ENCODE peak calls at places on chromosomes 16 and 17, in six cellular contexts. One of them, this sample, is unnamed.

GRCh38 chr17:79064026-79064425 is 10.6 kb upstream of the ENGASE start:
- DNase-seq in GM10248: no peak
- DNase-seq in AG10803: no peak
- DNase-seq in lung: no peak
- DNase-seq in cardiac fibroblast: no peak
- DNase-seq in fibroblast of the aortic adventitia: no peak
- DNase-seq in this sample: no peak

GRCh38 chr17:19631905-19632304 is 16.6 kb upstream of the ALDH3A2 start:
- DNase-seq in lung: no peak
- DNase-seq in GM10248: no peak
- DNase-seq in AG10803: no peak
- DNase-seq in fibroblast of the aortic adventitia: no peak
- DNase-seq in cardiac fibroblast: no peak
- DNase-seq in this sample: no peak

GRCh38 chr17:74130276-74130675 is 73.2 kb upstream of the RPL38 start:
- DNase-seq in cardiac fibroblast: no peak
- DNase-seq in AG10803: no peak
- DNase-seq in lung: no peak
- DNase-seq in fibroblast of the aortic adventitia: no peak
- DNase-seq in GM10248: no peak
- DNase-seq in this sample: no peak

GRCh38 chr16:1884155-1884760 is 12.3 kb upstream of the MEIOB start:
- DNase-seq in cardiac fibroblast: peak; percentile 53
- DNase-seq in lung: no peak
- DNase-seq in fibroblast of the aortic adventitia: no peak
- DNase-seq in AG10803: peak; percentile 8
- DNase-seq in GM10248: no peak
- DNase-seq in this sample: no peak

GRCh38 chr17:9981344-9981915 is 76.4 kb upstream of the RCVRN start:
- DNase-seq in fibroblast of the aortic adventitia: no peak
- DNase-seq in GM10248: no peak
- DNase-seq in lung: no peak
- DNase-seq in cardiac fibroblast: no peak
- DNase-seq in AG10803: no peak
- DNase-seq in this sample: no peak

GRCh38 chr16:50657251-50657650 is 23.9 kb downstream of the SNX20 start:
- DNase-seq in cardiac fibroblast: no peak
- DNase-seq in AG10803: no peak
- DNase-seq in GM10248: no peak
- DNase-seq in fibroblast of the aortic adventitia: peak; percentile 16
- DNase-seq in lung: no peak
- DNase-seq in this sample: no peak

GRCh38 chr16:86170720-86171119 is 271.8 kb downstream of the IRF8 start:
- DNase-seq in fibroblast of the aortic adventitia: no peak
- DNase-seq in cardiac fibroblast: no peak
- DNase-seq in lung: no peak
- DNase-seq in AG10803: no peak
- DNase-seq in GM10248: no peak
- DNase-seq in this sample: no peak

GRCh38 chr16:30977502-30977901 is 7.5 kb upstream of the HSD3B7 start:
- DNase-seq in GM10248: no peak
- DNase-seq in AG10803: no peak
- DNase-seq in fibroblast of the aortic adventitia: no peak
- DNase-seq in lung: no peak
- DNase-seq in cardiac fibroblast: peak; percentile 27
- DNase-seq in this sample: no peak

GRCh38 chr17:69239611-69240010 is 11.0 kb upstream of the ABCA10 start:
- DNase-seq in GM10248: no peak
- DNase-seq in AG10803: no peak
- DNase-seq in fibroblast of the aortic adventitia: no peak
- DNase-seq in lung: no peak
- DNase-seq in cardiac fibroblast: no peak
- DNase-seq in this sample: no peak

GRCh38 chr17:78548725-78549124 is 28.5 kb downstream of the DNAH17 start:
- DNase-seq in GM10248: no peak
- DNase-seq in lung: no peak
- DNase-seq in cardiac fibroblast: no peak
- DNase-seq in AG10803: no peak
- DNase-seq in fibroblast of the aortic adventitia: no peak
- DNase-seq in this sample: no peak

GRCh38 chr16:1913327-1914083 is 4.7 kb downstream of the HS3ST6 start:
- DNase-seq in lung: peak; percentile 74
- DNase-seq in cardiac fibroblast: no peak
- DNase-seq in AG10803: no peak
- DNase-seq in GM10248: no peak
- DNase-seq in fibroblast of the aortic adventitia: no peak
- DNase-seq in this sample: peak; percentile 40

GRCh38 chr17:17363638-17364337 is 60.6 kb downstream of the NT5M start:
- DNase-seq in lung: peak; percentile 58
- DNase-seq in cardiac fibroblast: no peak
- DNase-seq in fibroblast of the aortic adventitia: no peak
- DNase-seq in AG10803: no peak
- DNase-seq in GM10248: no peak
- DNase-seq in this sample: no peak

GRCh38 chr16:7397901-7398300 is 65.3 kb downstream of the RBFOX1 start:
- DNase-seq in GM10248: no peak
- DNase-seq in fibroblast of the aortic adventitia: no peak
- DNase-seq in AG10803: peak; percentile 84
- DNase-seq in cardiac fibroblast: peak; percentile 32
- DNase-seq in lung: no peak
- DNase-seq in this sample: no peak

GRCh38 chr16:56866955-56867830 is 2.2 kb downstream of the SLC12A3 start:
- DNase-seq in GM10248: peak; percentile 72
- DNase-seq in lung: no peak
- DNase-seq in AG10803: peak; percentile 75
- DNase-seq in fibroblast of the aortic adventitia: peak; percentile 86
- DNase-seq in cardiac fibroblast: peak; percentile 84
- DNase-seq in this sample: peak; percentile 72

GRCh38 chr16:83023640-83024039 is 396.9 kb downstream of the CDH13 start:
- DNase-seq in fibroblast of the aortic adventitia: no peak
- DNase-seq in GM10248: no peak
- DNase-seq in lung: no peak
- DNase-seq in AG10803: no peak
- DNase-seq in cardiac fibroblast: peak; percentile 63
- DNase-seq in this sample: no peak

GRCh38 chr17:73194514-73195222 is 1.8 kb downstream of the COG1 start:
- DNase-seq in fibroblast of the aortic adventitia: peak; percentile 32
- DNase-seq in cardiac fibroblast: peak; percentile 79
- DNase-seq in GM10248: no peak
- DNase-seq in lung: no peak
- DNase-seq in AG10803: peak; percentile 37
- DNase-seq in this sample: no peak

GRCh38 chr16:21704733-21705132 is 41.0 kb downstream of the OTOA start:
- DNase-seq in cardiac fibroblast: no peak
- DNase-seq in fibroblast of the aortic adventitia: no peak
- DNase-seq in lung: no peak
- DNase-seq in GM10248: no peak
- DNase-seq in AG10803: no peak
- DNase-seq in this sample: no peak

DNA sequence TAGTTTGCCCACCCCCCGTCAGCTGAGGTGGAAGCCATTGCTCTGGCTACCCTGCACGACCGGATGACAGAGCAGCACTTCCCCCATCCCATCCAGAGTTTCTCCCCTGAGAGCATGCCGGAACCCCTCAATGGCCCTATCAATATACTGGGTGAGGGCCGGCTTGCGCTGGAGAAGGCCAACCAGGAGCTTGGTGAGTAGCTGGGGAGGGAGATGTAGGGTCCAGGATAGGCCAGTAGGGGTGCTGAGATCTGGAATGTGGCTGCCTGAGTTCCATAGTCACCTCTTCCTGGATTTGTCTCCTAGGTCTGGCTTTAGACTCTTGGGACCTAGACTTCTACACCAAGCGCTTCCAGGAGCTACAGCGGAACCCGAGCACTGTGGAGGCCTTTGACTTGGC is 6.4 kb downstream of the PFAS start:
- DNase-seq in fibroblast of the aortic adventitia: no peak
- DNase-seq in AG10803: no peak
- DNase-seq in lung: no peak
- DNase-seq in cardiac fibroblast: no peak
- DNase-seq in GM10248: no peak
- DNase-seq in this sample: no peak
- TF ChIP-seq CTCF in fibroblast of the aortic adventitia: peak; percentile 12
- TF ChIP-seq CTCF in AG10803: peak; percentile 3
- TF ChIP-seq CTCF in lung: no peak
- TF ChIP-seq CTCF in cardiac fibroblast: peak; percentile 10
- TF ChIP-seq CTCF in GM10248: no peak
- TF ChIP-seq CTCF in this sample: no peak

GRCh38 chr16:74304164-74304834 is 7.7 kb downstream of the PSMD7 start:
- DNase-seq in cardiac fibroblast: peak; percentile 21
- DNase-seq in GM10248: no peak
- DNase-seq in lung: no peak
- DNase-seq in AG10803: no peak
- DNase-seq in fibroblast of the aortic adventitia: no peak
- DNase-seq in this sample: no peak
- TF ChIP-seq CTCF in cardiac fibroblast: peak; percentile 32
- TF ChIP-seq CTCF in GM10248: peak; percentile 49
- TF ChIP-seq CTCF in lung: no peak
- TF ChIP-seq CTCF in AG10803: peak; percentile 41
- TF ChIP-seq CTCF in fibroblast of the aortic adventitia: peak; percentile 35
- TF ChIP-seq CTCF in this sample: peak; percentile 38

GRCh38 chr17:61393904-61394629 is 5.6 kb upstream of the TBX2 start:
- DNase-seq in lung: no peak
- DNase-seq in GM10248: no peak
- DNase-seq in AG10803: no peak
- DNase-seq in cardiac fibroblast: peak; percentile 31
- DNase-seq in fibroblast of the aortic adventitia: no peak
- DNase-seq in this sample: no peak
- TF ChIP-seq CTCF in lung: no peak
- TF ChIP-seq CTCF in GM10248: no peak
- TF ChIP-seq CTCF in AG10803: no peak
- TF ChIP-seq CTCF in cardiac fibroblast: no peak
- TF ChIP-seq CTCF in fibroblast of the aortic adventitia: no peak
- TF ChIP-seq CTCF in this sample: no peak

GRCh38 chr17:8312726-8313600 is 2.9 kb downstream of the ARHGEF15 start:
- DNase-seq in lung: no peak
- DNase-seq in fibroblast of the aortic adventitia: no peak
- DNase-seq in AG10803: no peak
- DNase-seq in cardiac fibroblast: no peak
- DNase-seq in GM10248: no peak
- DNase-seq in this sample: no peak
- TF ChIP-seq CTCF in lung: no peak
- TF ChIP-seq CTCF in fibroblast of the aortic adventitia: no peak
- TF ChIP-seq CTCF in AG10803: no peak
- TF ChIP-seq CTCF in cardiac fibroblast: no peak
- TF ChIP-seq CTCF in GM10248: no peak
- TF ChIP-seq CTCF in this sample: no peak

GRCh38 chr17:80115159-80115558 is 13.8 kb downstream of the GAA start:
- DNase-seq in GM10248: no peak
- DNase-seq in AG10803: no peak
- DNase-seq in cardiac fibroblast: no peak
- DNase-seq in lung: no peak
- DNase-seq in fibroblast of the aortic adventitia: no peak
- DNase-seq in this sample: no peak
- TF ChIP-seq CTCF in GM10248: no peak
- TF ChIP-seq CTCF in AG10803: no peak
- TF ChIP-seq CTCF in cardiac fibroblast: no peak
- TF ChIP-seq CTCF in lung: no peak
- TF ChIP-seq CTCF in fibroblast of the aortic adventitia: no peak
- TF ChIP-seq CTCF in this sample: no peak